ENCODE peak calls at places on chromosome 19, in five cellular contexts. One of them, this sample, is unnamed.

GRCh38 chr19:3612330-3612729 is 5.7 kb upstream of the TBXA2R start:
- DNase-seq in H1: no peak
- DNase-seq in tibial nerve: no peak
- DNase-seq in ovary: no peak
- DNase-seq in breast epithelium: no peak
- DNase-seq in this sample: no peak

GRCh38 chr19:50147462-50148423 is 15.3 kb downstream of the IZUMO2 start:
- DNase-seq in tibial nerve: peak
- DNase-seq in breast epithelium: peak
- DNase-seq in H1: no peak
- DNase-seq in ovary: peak
- DNase-seq in this sample: peak

GRCh38 chr19:14476663-14477401 is 1.7 kb upstream of the PTGER1 start:
- DNase-seq in breast epithelium: no peak
- DNase-seq in tibial nerve: no peak
- DNase-seq in H1: no peak
- DNase-seq in ovary: no peak
- DNase-seq in this sample: peak

GRCh38 chr19:803686-804418 is 6.6 kb downstream of the PTBP1 start:
- DNase-seq in H1: no peak
- DNase-seq in tibial nerve: no peak
- DNase-seq in ovary: no peak
- DNase-seq in breast epithelium: no peak
- DNase-seq in this sample: no peak

GRCh38 chr19:48253999-48254398 is 1.7 kb downstream of the CARD8 start:
- DNase-seq in ovary: no peak
- DNase-seq in tibial nerve: no peak
- DNase-seq in H1: no peak
- DNase-seq in breast epithelium: no peak
- DNase-seq in this sample: no peak

GRCh38 chr19:45476349-45476717 is 8.5 kb downstream of the FOSB start:
- DNase-seq in tibial nerve: no peak
- DNase-seq in ovary: no peak
- DNase-seq in H1: no peak
- DNase-seq in breast epithelium: no peak
- DNase-seq in this sample: no peak

GRCh38 chr19:27858981-27859581 is 1353.9 kb downstream of the UQCRFS1 start:
- DNase-seq in ovary: no peak
- DNase-seq in H1: no peak
- DNase-seq in breast epithelium: no peak
- DNase-seq in tibial nerve: no peak
- DNase-seq in this sample: no peak

GRCh38 chr19:48085077-48085476 is 25.5 kb downstream of the PLA2G4C start:
- DNase-seq in H1: no peak
- DNase-seq in tibial nerve: no peak
- DNase-seq in ovary: no peak
- DNase-seq in breast epithelium: no peak
- DNase-seq in this sample: no peak

GRCh38 chr19:44592451-44592890 is 20.9 kb upstream of the IGSF23 start:
- DNase-seq in ovary: no peak
- DNase-seq in breast epithelium: no peak
- DNase-seq in H1: no peak
- DNase-seq in tibial nerve: no peak
- DNase-seq in this sample: no peak

GRCh38 chr19:55369651-55370304 is 485 bp downstream of the IL11 start:
- DNase-seq in breast epithelium: no peak
- DNase-seq in tibial nerve: no peak
- DNase-seq in H1: no peak
- DNase-seq in ovary: no peak
- DNase-seq in this sample: no peak

GRCh38 chr19:40549007-40549708 is 27.5 kb upstream of the SHKBP1 start:
- DNase-seq in breast epithelium: no peak
- DNase-seq in H1: peak
- DNase-seq in tibial nerve: no peak
- DNase-seq in ovary: peak
- DNase-seq in this sample: no peak

DNA sequence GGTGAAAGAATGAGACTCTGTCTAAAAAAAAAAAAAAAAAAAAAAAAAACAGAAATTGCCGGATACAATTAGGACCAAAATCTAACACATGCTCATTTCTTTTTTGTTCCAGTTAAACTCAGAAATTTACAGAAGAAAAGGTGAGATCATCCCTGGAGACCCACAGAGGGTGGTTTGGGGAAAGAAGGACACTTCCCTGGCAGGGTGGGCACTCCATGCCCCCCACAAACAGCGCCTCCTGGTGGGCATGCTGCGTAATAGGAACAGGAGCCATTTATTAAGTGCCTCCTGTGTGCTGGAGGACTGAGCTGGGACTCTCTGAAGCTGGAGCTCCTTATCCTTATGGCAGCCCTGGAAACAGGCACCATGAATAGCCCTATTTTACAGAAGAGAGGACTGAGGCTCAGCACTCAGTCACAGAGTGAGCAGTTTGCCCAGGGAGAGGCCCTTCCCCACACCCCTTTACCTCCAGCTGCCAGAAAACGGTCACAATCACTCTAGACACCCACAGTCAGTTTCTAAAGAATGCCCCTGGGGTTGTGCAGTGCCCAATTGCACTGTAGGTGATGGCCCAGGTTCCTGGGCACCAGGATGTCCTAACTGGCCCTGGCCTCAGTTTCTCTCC is 10.1 kb downstream of the C19orf38 start:
- DNase-seq in H1: no peak
- DNase-seq in tibial nerve: no peak
- DNase-seq in ovary: no peak
- DNase-seq in breast epithelium: no peak
- DNase-seq in this sample: no peak
- TF ChIP-seq POLR2A in H1: no peak
- TF ChIP-seq POLR2A in tibial nerve: no peak
- TF ChIP-seq POLR2A in ovary: no peak
- TF ChIP-seq POLR2A in breast epithelium: no peak
- TF ChIP-seq POLR2A in this sample: no peak

DNA sequence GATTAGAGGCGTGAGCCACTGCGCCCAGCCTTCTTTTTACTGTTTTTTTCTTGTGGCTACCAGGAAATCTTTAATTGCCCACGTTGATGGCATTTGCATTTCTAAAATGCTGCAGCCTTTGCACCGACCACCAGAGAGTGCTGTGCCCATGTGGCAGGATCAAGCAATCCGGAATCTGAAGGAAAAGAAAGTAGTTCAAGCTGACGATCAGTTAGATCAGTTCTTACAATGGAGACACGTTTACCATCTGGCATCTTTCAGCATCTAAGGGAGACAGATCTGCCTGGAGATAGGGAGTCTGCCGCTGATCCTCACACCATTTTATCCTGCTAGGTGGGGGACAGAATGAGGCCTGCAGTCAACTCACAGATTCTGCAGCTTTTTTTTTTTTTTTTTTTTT is 19.9 kb downstream of the TINCR start:
- DNase-seq in ovary: no peak
- DNase-seq in H1: no peak
- DNase-seq in breast epithelium: no peak
- DNase-seq in tibial nerve: no peak
- DNase-seq in this sample: no peak
- TF ChIP-seq CTCF in ovary: no peak
- TF ChIP-seq CTCF in H1: peak
- TF ChIP-seq CTCF in breast epithelium: peak
- TF ChIP-seq CTCF in tibial nerve: peak
- TF ChIP-seq CTCF in this sample: no peak

GRCh38 chr19:2041686-2042484 is 9.2 kb downstream of the MKNK2 start:
- DNase-seq in breast epithelium: peak
- DNase-seq in tibial nerve: peak
- DNase-seq in ovary: peak
- DNase-seq in H1: peak
- DNase-seq in this sample: peak
- TF ChIP-seq POLR2A in breast epithelium: no peak
- TF ChIP-seq POLR2A in tibial nerve: peak
- TF ChIP-seq POLR2A in ovary: peak
- TF ChIP-seq POLR2A in H1: peak
- TF ChIP-seq POLR2A in this sample: no peak

DNA sequence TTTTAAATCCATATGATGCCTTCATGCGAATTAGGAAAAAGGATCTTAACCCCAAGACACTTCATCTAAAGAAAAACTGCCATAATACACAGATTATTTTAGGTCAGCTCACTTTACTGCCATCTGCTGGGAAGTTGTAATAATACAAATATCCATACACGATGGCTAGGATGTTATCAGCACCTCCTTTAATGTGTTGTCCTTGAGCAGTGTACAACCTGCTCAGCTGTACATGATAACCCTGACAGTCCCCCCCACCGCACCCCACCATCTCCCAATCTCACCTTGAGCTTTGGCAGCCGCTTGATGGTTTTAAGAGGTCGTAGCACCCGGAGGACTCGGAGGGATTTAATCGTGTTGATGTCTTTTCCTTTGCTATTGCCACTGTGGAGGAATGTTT is 112.2 kb downstream of the IER2 start:
- DNase-seq in H1: no peak
- DNase-seq in breast epithelium: no peak
- DNase-seq in tibial nerve: no peak
- DNase-seq in ovary: no peak
- DNase-seq in this sample: no peak
- TF ChIP-seq CTCF in H1: no peak
- TF ChIP-seq CTCF in breast epithelium: peak
- TF ChIP-seq CTCF in tibial nerve: peak
- TF ChIP-seq CTCF in ovary: peak
- TF ChIP-seq CTCF in this sample: no peak

DNA sequence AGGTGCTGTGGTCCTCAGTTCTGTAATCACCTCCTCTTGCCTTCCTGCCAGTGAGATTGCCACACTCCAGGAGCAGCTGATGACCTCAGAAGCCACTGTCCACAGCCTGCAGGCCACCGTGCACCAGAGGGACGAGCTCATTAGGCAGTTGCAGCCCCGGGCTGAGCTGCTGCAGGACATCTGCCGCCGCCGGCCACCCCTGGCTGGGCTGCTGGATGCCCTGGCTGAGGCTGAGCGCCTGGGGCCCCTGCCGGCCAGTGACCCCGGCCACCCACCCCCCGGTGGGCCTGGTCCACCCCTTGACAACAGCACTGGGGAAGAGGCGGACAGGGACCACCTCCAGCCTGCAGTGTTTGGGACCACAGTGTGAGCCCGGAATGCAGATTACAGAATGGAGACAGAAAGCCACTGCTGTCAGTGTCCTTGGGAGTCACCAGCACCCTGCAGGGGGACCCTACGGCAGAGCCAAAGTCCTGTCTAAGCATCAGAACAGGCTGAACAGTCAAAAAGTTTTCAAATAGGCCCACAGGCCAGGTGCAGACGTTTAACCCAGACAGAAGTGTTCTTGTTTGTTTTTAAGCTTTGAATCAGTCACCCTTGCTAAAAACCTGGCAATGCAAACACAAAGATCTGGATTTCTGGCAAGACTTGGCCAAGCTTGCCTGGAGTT is 4.2 kb downstream of the VMAC start:
- DNase-seq in tibial nerve: no peak
- DNase-seq in ovary: no peak
- DNase-seq in H1: no peak
- DNase-seq in breast epithelium: no peak
- DNase-seq in this sample: no peak
- TF ChIP-seq POLR2A in tibial nerve: no peak
- TF ChIP-seq POLR2A in ovary: no peak
- TF ChIP-seq POLR2A in H1: no peak
- TF ChIP-seq POLR2A in breast epithelium: no peak
- TF ChIP-seq POLR2A in this sample: no peak

DNA sequence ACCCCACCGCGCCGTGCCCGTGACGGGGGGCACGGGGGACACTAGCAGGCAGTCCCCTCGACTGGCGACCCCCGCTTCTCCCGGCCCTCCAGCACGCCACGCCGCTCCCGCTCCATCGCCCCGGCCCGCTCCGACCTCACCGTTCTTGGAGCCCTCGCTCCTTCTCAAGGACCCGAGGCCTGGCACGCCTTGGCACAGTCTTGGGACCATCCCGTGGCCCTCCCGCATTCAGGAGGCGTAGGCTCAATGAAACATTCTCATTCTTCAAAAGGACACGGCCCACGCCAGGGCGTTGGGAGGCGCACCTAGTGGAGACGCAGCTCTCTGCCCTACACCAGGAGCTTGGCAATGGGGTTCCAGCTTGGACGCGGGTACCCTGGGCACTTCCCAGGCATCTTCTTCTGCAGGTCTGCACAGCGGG is 473 bp upstream of the CERS1 start:
- DNase-seq in breast epithelium: no peak
- DNase-seq in H1: no peak
- DNase-seq in ovary: no peak
- DNase-seq in tibial nerve: no peak
- DNase-seq in this sample: no peak
- TF ChIP-seq CTCF in breast epithelium: no peak
- TF ChIP-seq CTCF in H1: no peak
- TF ChIP-seq CTCF in ovary: no peak
- TF ChIP-seq CTCF in tibial nerve: no peak
- TF ChIP-seq CTCF in this sample: no peak

GRCh38 chr19:42006569-42006968 is 12.5 kb upstream of the ATP1A3 start:
- DNase-seq in tibial nerve: no peak
- DNase-seq in breast epithelium: no peak
- DNase-seq in ovary: no peak
- DNase-seq in H1: no peak
- DNase-seq in this sample: no peak
- TF ChIP-seq POLR2A in tibial nerve: no peak
- TF ChIP-seq POLR2A in breast epithelium: no peak
- TF ChIP-seq POLR2A in ovary: no peak
- TF ChIP-seq POLR2A in H1: no peak
- TF ChIP-seq POLR2A in this sample: no peak

This sample was measured in lower leg skin.